ENCODE peak calls at places on chromosomes 6 and 20, in four cellular contexts. P is left kidney, B is small intestine, S is ovary. I is an unnamed sample.

GRCh38 chr6:42532038-42532669 is 31.7 kb upstream of the UBR2 start:
- DNase-seq in P (peak; percentile 82), B (peak; percentile 69), S (no peak), I (peak; percentile 54)

GRCh38 chr6:34343823-34344222 is 48.6 kb downstream of the NUDT3 start:
- DNase-seq in P (no peak), B (no peak), S (no peak), I (no peak)

GRCh38 chr20:61297981-61298380 is 45.9 kb downstream of the CDH4 start:
- DNase-seq in P (no peak), B (no peak), S (no peak), I (peak; percentile 34)

GRCh38 chr6:13733178-13733851 is 21.7 kb upstream of the RANBP9 start:
- DNase-seq in P (peak; percentile 84), B (peak; percentile 7), S (peak; percentile 84), I (peak; percentile 95)

GRCh38 chr6:113989675-113990074 is 18.7 kb upstream of the HDAC2 start:
- DNase-seq in P (no peak), B (no peak), S (no peak), I (no peak)

GRCh38 chr6:43808412-43808811 is 38.4 kb downstream of the VEGFA start:
- DNase-seq in P (no peak), B (no peak), S (no peak), I (no peak)

GRCh38 chr20:46243707-46244628 is 64.3 kb downstream of the CDH22 start:
- DNase-seq in P (peak; percentile 17), B (no peak), S (no peak), I (no peak)

GRCh38 chr6:80331522-80331921 is 225.1 kb downstream of the BCKDHB start:
- DNase-seq in P (no peak), B (no peak), S (no peak), I (no peak)

GRCh38 chr6:129748212-129748900 is 38.4 kb upstream of the ARHGAP18 start:
- DNase-seq in P (peak; percentile 21), B (peak; percentile 67), S (no peak), I (peak; percentile 74)

GRCh38 chr20:57199656-57200405 is 66.6 kb downstream of the BMP7 start:
- DNase-seq in P (no peak), B (no peak), S (no peak), I (no peak)

GRCh38 chr20:11901127-11901526 is 16.6 kb upstream of the BTBD3 start:
- DNase-seq in P (no peak), B (no peak), S (no peak), I (no peak)

GRCh38 chr6:79888587-79888986 is 58.8 kb downstream of the ELOVL4 start:
- DNase-seq in P (no peak), B (no peak), S (no peak), I (no peak)

GRCh38 chr6:138535728-138536454 is 36.6 kb upstream of the NHSL1 start:
- DNase-seq in P (no peak), B (no peak), S (no peak), I (no peak)

GRCh38 chr20:21706345-21707195 is 1.1 kb downstream of the PAX1 start:
- DNase-seq in P (peak; percentile 55), B (no peak), S (no peak), I (no peak)

GRCh38 chr6:116003668-116004067 is 57.0 kb downstream of the FRK start:
- DNase-seq in P (no peak), B (no peak), S (no peak), I (no peak)

GRCh38 chr20:47352332-47353223 is 3.9 kb downstream of the ZMYND8 start:
- DNase-seq in P (peak; percentile 69), B (peak; percentile 49), S (peak; percentile 62), I (no peak)

GRCh38 chr6:14804444-14805210 is 441.2 kb upstream of the JARID2 start:
- DNase-seq in P (peak; percentile 70), B (peak; percentile 97), S (peak; percentile 94), I (no peak)

GRCh38 chr6:14423955-14424354 is 306.4 kb downstream of the CD83 start:
- DNase-seq in P (no peak), B (no peak), S (no peak), I (no peak)

GRCh38 chr6:157535354-157536217 is 154.6 kb downstream of the ZDHHC14 start:
- DNase-seq in P (no peak), B (peak; percentile 72), S (no peak), I (peak; percentile 22)

GRCh38 chr6:46189726-46190125 is 18.9 kb upstream of the ENPP5 start:
- DNase-seq in P (no peak), B (no peak), S (no peak), I (no peak)

GRCh38 chr6:143160008-143160407 is 99.3 kb downstream of the AIG1 start:
- DNase-seq in P (no peak), B (no peak), S (no peak), I (no peak)

GRCh38 chr6:13089296-13089994 is 238.9 kb downstream of the TBC1D7 start:
- DNase-seq in P (no peak), B (no peak), S (no peak), I (no peak)

GRCh38 chr6:156771047-156771446 is 6.1 kb upstream of the ARID1B start:
- DNase-seq in P (no peak), B (no peak), S (no peak), I (no peak)

GRCh38 chr6:88166493-88166900 is 350 bp upstream of the CNR1 start:
- DNase-seq in P (peak; percentile 75), B (no peak), S (peak; percentile 30), I (no peak)

GRCh38 chr20:48826064-48826463 is 1.7 kb downstream of the PREX1 start:
- DNase-seq in P (no peak), B (no peak), S (no peak), I (no peak)

GRCh38 chr6:56540950-56541600 is 101.6 kb downstream of the DST start:
- DNase-seq in P (peak; percentile 51), B (peak; percentile 83), S (no peak), I (no peak)

GRCh38 chr6:11231564-11232176 is 798 bp downstream of the NEDD9 start:
- DNase-seq in P (peak; percentile 46), B (peak; percentile 52), S (no peak), I (no peak)

GRCh38 chr20:10965936-10966470 is 292.2 kb upstream of the JAG1 start:
- DNase-seq in P (no peak), B (no peak), S (no peak), I (no peak)

GRCh38 chr6:34866509-34866908 is 21.3 kb downstream of the TAF11 start:
- DNase-seq in P (no peak), B (no peak), S (no peak), I (no peak)

GRCh38 chr6:71545905-71546304 is 257.3 kb downstream of the OGFRL1 start:
- DNase-seq in P (no peak), B (no peak), S (no peak), I (no peak)

GRCh38 chr6:81735756-81736380 is 16.6 kb downstream of the TENT5A start:
- DNase-seq in P (no peak), B (no peak), S (no peak), I (no peak)

I was measured in fibroblast of the conjunctiva.